ENCODE peak calls at places on chromosomes 16 and 17, in eight cellular contexts. One of them, this sample, is unnamed. For H3K36me3, the result is how much of the 10 kb centered on the place peaks cover.

GRCh38 chr17:49259663-49260010 is 29.1 kb upstream of the PHOSPHO1 start:
- DNase-seq in ascending aorta: no peak
- DNase-seq in cardiac muscle cell: no peak
- DNase-seq in heart right ventricle: peak
- DNase-seq in tibial nerve: no peak
- DNase-seq in GM23338: no peak
- DNase-seq in neural progenitor cell: no peak
- DNase-seq in brain microvascular endothelial cell: no peak
- DNase-seq in this sample: no peak

GRCh38 chr16:76293980-76294690 is 16.9 kb downstream of the CNTNAP4 start:
- DNase-seq in ascending aorta: no peak
- DNase-seq in cardiac muscle cell: no peak
- DNase-seq in heart right ventricle: no peak
- DNase-seq in tibial nerve: no peak
- DNase-seq in GM23338: no peak
- DNase-seq in neural progenitor cell: no peak
- DNase-seq in brain microvascular endothelial cell: no peak
- DNase-seq in this sample: no peak

GRCh38 chr16:21300309-21301167 is 22.4 kb upstream of the CRYM start:
- DNase-seq in ascending aorta: peak
- DNase-seq in cardiac muscle cell: peak
- DNase-seq in heart right ventricle: peak
- DNase-seq in tibial nerve: peak
- DNase-seq in GM23338: peak
- DNase-seq in neural progenitor cell: peak
- DNase-seq in brain microvascular endothelial cell: peak
- DNase-seq in this sample: peak

GRCh38 chr17:80942360-80943345 is 49.0 kb upstream of the CHMP6 start:
- DNase-seq in ascending aorta: peak
- DNase-seq in cardiac muscle cell: no peak
- DNase-seq in heart right ventricle: peak
- DNase-seq in tibial nerve: peak
- DNase-seq in GM23338: no peak
- DNase-seq in neural progenitor cell: no peak
- DNase-seq in brain microvascular endothelial cell: peak
- DNase-seq in this sample: peak

GRCh38 chr17:72536788-72537187 is 416.0 kb downstream of the SOX9 start:
- DNase-seq in ascending aorta: no peak
- DNase-seq in cardiac muscle cell: no peak
- DNase-seq in heart right ventricle: no peak
- DNase-seq in tibial nerve: no peak
- DNase-seq in GM23338: no peak
- DNase-seq in neural progenitor cell: no peak
- DNase-seq in brain microvascular endothelial cell: no peak
- DNase-seq in this sample: no peak

GRCh38 chr16:10760863-10761262 is 17.2 kb downstream of the NUBP1 start:
- DNase-seq in ascending aorta: no peak
- DNase-seq in cardiac muscle cell: no peak
- DNase-seq in heart right ventricle: no peak
- DNase-seq in tibial nerve: no peak
- DNase-seq in GM23338: no peak
- DNase-seq in neural progenitor cell: no peak
- DNase-seq in brain microvascular endothelial cell: no peak
- DNase-seq in this sample: no peak

GRCh38 chr17:77491921-77492445 is 351.2 kb downstream of the SEC14L1 start:
- DNase-seq in ascending aorta: no peak
- DNase-seq in cardiac muscle cell: no peak
- DNase-seq in heart right ventricle: no peak
- DNase-seq in tibial nerve: peak
- DNase-seq in GM23338: no peak
- DNase-seq in neural progenitor cell: no peak
- DNase-seq in brain microvascular endothelial cell: no peak
- DNase-seq in this sample: no peak

GRCh38 chr17:77280304-77280910 is 139.6 kb downstream of the SEC14L1 start:
- DNase-seq in ascending aorta: no peak
- DNase-seq in cardiac muscle cell: no peak
- DNase-seq in heart right ventricle: no peak
- DNase-seq in tibial nerve: no peak
- DNase-seq in GM23338: peak
- DNase-seq in neural progenitor cell: no peak
- DNase-seq in brain microvascular endothelial cell: no peak
- DNase-seq in this sample: peak

GRCh38 chr16:80006175-80006895 is 405.8 kb upstream of the MAF start:
- DNase-seq in ascending aorta: no peak
- DNase-seq in cardiac muscle cell: no peak
- DNase-seq in heart right ventricle: peak
- DNase-seq in tibial nerve: no peak
- DNase-seq in GM23338: no peak
- DNase-seq in neural progenitor cell: no peak
- DNase-seq in brain microvascular endothelial cell: peak
- DNase-seq in this sample: peak

GRCh38 chr16:85800321-85800669 is 800 bp downstream of the COX4I1 start:
- DNase-seq in ascending aorta: no peak
- DNase-seq in cardiac muscle cell: peak
- DNase-seq in heart right ventricle: no peak
- DNase-seq in tibial nerve: no peak
- DNase-seq in GM23338: peak
- DNase-seq in neural progenitor cell: peak
- DNase-seq in brain microvascular endothelial cell: no peak
- DNase-seq in this sample: no peak

GRCh38 chr16:88428156-88428555 is 24.9 kb upstream of the ZFPM1 start:
- DNase-seq in ascending aorta: no peak
- DNase-seq in cardiac muscle cell: no peak
- DNase-seq in heart right ventricle: no peak
- DNase-seq in tibial nerve: no peak
- DNase-seq in GM23338: no peak
- DNase-seq in neural progenitor cell: no peak
- DNase-seq in brain microvascular endothelial cell: no peak
- DNase-seq in this sample: no peak

GRCh38 chr16:73202176-73202729 is 154.3 kb upstream of the ZFHX3 start:
- DNase-seq in ascending aorta: no peak
- DNase-seq in cardiac muscle cell: no peak
- DNase-seq in heart right ventricle: no peak
- DNase-seq in tibial nerve: no peak
- DNase-seq in GM23338: no peak
- DNase-seq in neural progenitor cell: no peak
- DNase-seq in brain microvascular endothelial cell: peak
- DNase-seq in this sample: no peak

GRCh38 chr17:73280191-73280590 is 18.5 kb upstream of the CPSF4L start:
- DNase-seq in ascending aorta: no peak
- DNase-seq in cardiac muscle cell: no peak
- DNase-seq in heart right ventricle: no peak
- DNase-seq in tibial nerve: no peak
- DNase-seq in GM23338: no peak
- DNase-seq in neural progenitor cell: no peak
- DNase-seq in brain microvascular endothelial cell: no peak
- DNase-seq in this sample: no peak

GRCh38 chr17:70820276-70820675 is 650.9 kb downstream of the KCNJ2 start:
- DNase-seq in ascending aorta: no peak
- DNase-seq in cardiac muscle cell: no peak
- DNase-seq in heart right ventricle: no peak
- DNase-seq in tibial nerve: no peak
- DNase-seq in GM23338: no peak
- DNase-seq in neural progenitor cell: no peak
- DNase-seq in brain microvascular endothelial cell: peak
- DNase-seq in this sample: no peak

GRCh38 chr16:82070656-82071369 is 35.8 kb downstream of the HSD17B2 start:
- DNase-seq in ascending aorta: no peak
- DNase-seq in cardiac muscle cell: no peak
- DNase-seq in heart right ventricle: no peak
- DNase-seq in tibial nerve: no peak
- DNase-seq in GM23338: no peak
- DNase-seq in neural progenitor cell: no peak
- DNase-seq in brain microvascular endothelial cell: peak
- DNase-seq in this sample: peak

GRCh38 chr17:76867578-76868175 is 527 bp upstream of the MGAT5B start:
- DNase-seq in ascending aorta: no peak
- DNase-seq in cardiac muscle cell: no peak
- DNase-seq in heart right ventricle: no peak
- DNase-seq in tibial nerve: no peak
- DNase-seq in GM23338: peak
- DNase-seq in neural progenitor cell: no peak
- DNase-seq in brain microvascular endothelial cell: peak
- DNase-seq in this sample: peak

GRCh38 chr17:53353919-53354351 is 468.8 kb upstream of the KIF2B start:
- DNase-seq in ascending aorta: no peak
- DNase-seq in cardiac muscle cell: no peak
- DNase-seq in heart right ventricle: peak
- DNase-seq in tibial nerve: no peak
- DNase-seq in GM23338: peak
- DNase-seq in neural progenitor cell: no peak
- DNase-seq in brain microvascular endothelial cell: no peak
- DNase-seq in this sample: no peak

GRCh38 chr17:70380017-70380416 is 210.7 kb downstream of the KCNJ2 start:
- DNase-seq in ascending aorta: no peak
- DNase-seq in cardiac muscle cell: no peak
- DNase-seq in heart right ventricle: no peak
- DNase-seq in tibial nerve: no peak
- DNase-seq in GM23338: no peak
- DNase-seq in neural progenitor cell: no peak
- DNase-seq in brain microvascular endothelial cell: no peak
- DNase-seq in this sample: no peak

GRCh38 chr17:59830007-59830630 is 62.6 kb downstream of the TUBD1 start:
- DNase-seq in ascending aorta: no peak
- DNase-seq in cardiac muscle cell: no peak
- DNase-seq in heart right ventricle: no peak
- DNase-seq in tibial nerve: no peak
- DNase-seq in GM23338: no peak
- DNase-seq in neural progenitor cell: no peak
- DNase-seq in brain microvascular endothelial cell: peak
- DNase-seq in this sample: peak

GRCh38 chr16:276360-277077 is 775 bp upstream of the RGS11 start:
- DNase-seq in ascending aorta: no peak
- DNase-seq in cardiac muscle cell: no peak
- DNase-seq in heart right ventricle: no peak
- DNase-seq in tibial nerve: no peak
- DNase-seq in GM23338: no peak
- DNase-seq in neural progenitor cell: no peak
- DNase-seq in brain microvascular endothelial cell: no peak
- DNase-seq in this sample: no peak

GRCh38 chr16:50862818-50863672 is 121.2 kb downstream of the CYLD start:
- DNase-seq in ascending aorta: peak
- DNase-seq in cardiac muscle cell: no peak
- DNase-seq in heart right ventricle: no peak
- DNase-seq in tibial nerve: no peak
- DNase-seq in GM23338: no peak
- DNase-seq in neural progenitor cell: no peak
- DNase-seq in brain microvascular endothelial cell: no peak
- DNase-seq in this sample: no peak

GRCh38 chr17:79814966-79815835 is 18.3 kb upstream of the CBX8 start:
- DNase-seq in ascending aorta: no peak
- DNase-seq in cardiac muscle cell: no peak
- DNase-seq in heart right ventricle: no peak
- DNase-seq in tibial nerve: no peak
- DNase-seq in GM23338: peak
- DNase-seq in neural progenitor cell: peak
- DNase-seq in brain microvascular endothelial cell: no peak
- DNase-seq in this sample: no peak

DNA sequence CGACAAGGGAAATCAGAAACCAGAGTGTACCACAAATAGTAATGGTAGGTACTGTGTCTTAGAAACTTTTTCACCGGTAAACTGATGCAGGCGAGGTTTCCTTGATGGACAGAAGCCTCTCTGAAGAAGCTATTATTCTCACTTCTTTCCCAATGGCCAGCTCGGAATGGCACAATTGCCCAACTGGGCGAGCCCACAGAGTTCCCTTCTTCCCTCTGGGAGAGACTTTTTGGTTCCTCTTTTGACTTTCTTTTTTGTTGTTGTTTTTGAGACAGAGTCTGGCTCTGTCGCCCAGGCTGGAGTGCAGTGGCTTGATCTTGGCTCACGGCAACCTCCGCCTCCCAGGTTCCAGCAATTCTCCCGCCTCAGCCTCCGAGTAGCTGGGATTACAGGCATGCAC is 16.9 kb downstream of the SLC43A2 start:
- DNase-seq in ascending aorta: no peak
- DNase-seq in cardiac muscle cell: no peak
- DNase-seq in heart right ventricle: no peak
- DNase-seq in tibial nerve: no peak
- DNase-seq in GM23338: no peak
- DNase-seq in neural progenitor cell: no peak
- DNase-seq in brain microvascular endothelial cell: no peak
- DNase-seq in this sample: no peak
- H3K4me3 ChIP-seq in ascending aorta: no peak
- H3K4me3 ChIP-seq in cardiac muscle cell: no peak
- H3K4me3 ChIP-seq in heart right ventricle: no peak
- H3K4me3 ChIP-seq in tibial nerve: no peak
- H3K4me3 ChIP-seq in GM23338: no peak
- H3K4me3 ChIP-seq in neural progenitor cell: no peak
- H3K4me3 ChIP-seq in brain microvascular endothelial cell: no peak
- H3K4me3 ChIP-seq in this sample: no peak

GRCh38 chr17:38734235-38734633 is 4.1 kb downstream of the CISD3 start:
- DNase-seq in ascending aorta: no peak
- DNase-seq in cardiac muscle cell: no peak
- DNase-seq in heart right ventricle: no peak
- DNase-seq in tibial nerve: no peak
- DNase-seq in GM23338: no peak
- DNase-seq in neural progenitor cell: no peak
- DNase-seq in brain microvascular endothelial cell: no peak
- DNase-seq in this sample: no peak
- H3K36me3 ChIP-seq in ascending aorta: under half
- H3K36me3 ChIP-seq in cardiac muscle cell: under half
- H3K36me3 ChIP-seq in heart right ventricle: under half
- H3K36me3 ChIP-seq in tibial nerve: under half
- H3K36me3 ChIP-seq in GM23338: under half
- H3K36me3 ChIP-seq in neural progenitor cell: under half
- H3K36me3 ChIP-seq in brain microvascular endothelial cell: under half
- H3K36me3 ChIP-seq in this sample: under half

GRCh38 chr17:10875411-10875810 is 37.5 kb upstream of the PIRT start:
- DNase-seq in ascending aorta: no peak
- DNase-seq in cardiac muscle cell: peak
- DNase-seq in heart right ventricle: no peak
- DNase-seq in tibial nerve: no peak
- DNase-seq in GM23338: peak
- DNase-seq in neural progenitor cell: peak
- DNase-seq in brain microvascular endothelial cell: peak
- DNase-seq in this sample: no peak

GRCh38 chr17:10875984-10876555 is 38.2 kb upstream of the PIRT start:
- DNase-seq in ascending aorta: peak
- DNase-seq in cardiac muscle cell: peak
- DNase-seq in heart right ventricle: peak
- DNase-seq in tibial nerve: no peak
- DNase-seq in GM23338: peak
- DNase-seq in neural progenitor cell: peak
- DNase-seq in brain microvascular endothelial cell: peak
- DNase-seq in this sample: peak

GRCh38 chr17:10881959-10882358 is 44.1 kb upstream of the PIRT start:
- DNase-seq in ascending aorta: no peak
- DNase-seq in cardiac muscle cell: no peak
- DNase-seq in heart right ventricle: no peak
- DNase-seq in tibial nerve: no peak
- DNase-seq in GM23338: no peak
- DNase-seq in neural progenitor cell: no peak
- DNase-seq in brain microvascular endothelial cell: no peak
- DNase-seq in this sample: no peak

GRCh38 chr17:10879110-10879509 is 41.2 kb upstream of the PIRT start:
- DNase-seq in ascending aorta: no peak
- DNase-seq in cardiac muscle cell: peak
- DNase-seq in heart right ventricle: no peak
- DNase-seq in tibial nerve: no peak
- DNase-seq in GM23338: peak
- DNase-seq in neural progenitor cell: peak
- DNase-seq in brain microvascular endothelial cell: no peak
- DNase-seq in this sample: peak
- TF ChIP-seq CTCF in ascending aorta: no peak
- TF ChIP-seq CTCF in cardiac muscle cell: peak
- TF ChIP-seq CTCF in heart right ventricle: peak
- TF ChIP-seq CTCF in tibial nerve: peak
- TF ChIP-seq CTCF in GM23338: peak
- TF ChIP-seq CTCF in neural progenitor cell: peak
- TF ChIP-seq CTCF in brain microvascular endothelial cell: no peak
- TF ChIP-seq CTCF in this sample: peak

GRCh38 chr17:62064791-62065563 is at the start of gene MED13:
- DNase-seq in ascending aorta: peak
- DNase-seq in cardiac muscle cell: peak
- DNase-seq in heart right ventricle: peak
- DNase-seq in tibial nerve: peak
- DNase-seq in GM23338: peak
- DNase-seq in neural progenitor cell: peak
- DNase-seq in brain microvascular endothelial cell: peak
- DNase-seq in this sample: no peak
- H3K4me3 ChIP-seq in ascending aorta: peak
- H3K4me3 ChIP-seq in cardiac muscle cell: peak
- H3K4me3 ChIP-seq in heart right ventricle: peak
- H3K4me3 ChIP-seq in tibial nerve: peak
- H3K4me3 ChIP-seq in GM23338: peak
- H3K4me3 ChIP-seq in neural progenitor cell: peak
- H3K4me3 ChIP-seq in brain microvascular endothelial cell: peak
- H3K4me3 ChIP-seq in this sample: peak